ENCODE peak calls at places on chromosomes 3 and 15, in four cellular contexts. One of them, this sample, is unnamed.

GRCh38 chr3:127439621-127440020 is 150.9 kb downstream of the TPRA1 start:
- DNase-seq in activated CD4-positive, alpha-beta memory T cell treated with anti-CD3 and anti-CD28 coated beads, Interleukin-2, amount 10 ng/mL, durations not matched to agents 7 days and 5 days: no peak
- DNase-seq in activated CD4-positive, alpha-beta T cell treated with anti-CD3 and anti-CD28 coated beads, Interleukin-2, amount 50 U/mL, for 24 hours: no peak
- DNase-seq in epithelial cell of esophagus: no peak
- DNase-seq in this sample: peak

GRCh38 chr3:152374260-152374990 is 105.7 kb downstream of the MBNL1 start:
- DNase-seq in activated CD4-positive, alpha-beta memory T cell treated with anti-CD3 and anti-CD28 coated beads, Interleukin-2, amount 10 ng/mL, durations not matched to agents 7 days and 5 days: no peak
- DNase-seq in activated CD4-positive, alpha-beta T cell treated with anti-CD3 and anti-CD28 coated beads, Interleukin-2, amount 50 U/mL, for 24 hours: no peak
- DNase-seq in epithelial cell of esophagus: no peak
- DNase-seq in this sample: no peak

GRCh38 chr3:17905996-17906395 is 163.6 kb upstream of the TBC1D5 start:
- DNase-seq in activated CD4-positive, alpha-beta memory T cell treated with anti-CD3 and anti-CD28 coated beads, Interleukin-2, amount 10 ng/mL, durations not matched to agents 7 days and 5 days: no peak
- DNase-seq in activated CD4-positive, alpha-beta T cell treated with anti-CD3 and anti-CD28 coated beads, Interleukin-2, amount 50 U/mL, for 24 hours: no peak
- DNase-seq in epithelial cell of esophagus: peak
- DNase-seq in this sample: no peak

GRCh38 chr3:100634493-100635272 is 25.3 kb downstream of the ADGRG7 start:
- DNase-seq in activated CD4-positive, alpha-beta memory T cell treated with anti-CD3 and anti-CD28 coated beads, Interleukin-2, amount 10 ng/mL, durations not matched to agents 7 days and 5 days: peak
- DNase-seq in activated CD4-positive, alpha-beta T cell treated with anti-CD3 and anti-CD28 coated beads, Interleukin-2, amount 50 U/mL, for 24 hours: peak
- DNase-seq in epithelial cell of esophagus: peak
- DNase-seq in this sample: peak

GRCh38 chr3:14371573-14372474 is 30.6 kb upstream of the SLC6A6 start:
- DNase-seq in activated CD4-positive, alpha-beta memory T cell treated with anti-CD3 and anti-CD28 coated beads, Interleukin-2, amount 10 ng/mL, durations not matched to agents 7 days and 5 days: no peak
- DNase-seq in activated CD4-positive, alpha-beta T cell treated with anti-CD3 and anti-CD28 coated beads, Interleukin-2, amount 50 U/mL, for 24 hours: no peak
- DNase-seq in epithelial cell of esophagus: peak
- DNase-seq in this sample: no peak

GRCh38 chr3:12938258-12938711 is 96.9 kb upstream of the RPL32 start:
- DNase-seq in activated CD4-positive, alpha-beta memory T cell treated with anti-CD3 and anti-CD28 coated beads, Interleukin-2, amount 10 ng/mL, durations not matched to agents 7 days and 5 days: no peak
- DNase-seq in activated CD4-positive, alpha-beta T cell treated with anti-CD3 and anti-CD28 coated beads, Interleukin-2, amount 50 U/mL, for 24 hours: no peak
- DNase-seq in epithelial cell of esophagus: no peak
- DNase-seq in this sample: no peak

GRCh38 chr3:123406598-123406997 is 42.3 kb downstream of the ADCY5 start:
- DNase-seq in activated CD4-positive, alpha-beta memory T cell treated with anti-CD3 and anti-CD28 coated beads, Interleukin-2, amount 10 ng/mL, durations not matched to agents 7 days and 5 days: no peak
- DNase-seq in activated CD4-positive, alpha-beta T cell treated with anti-CD3 and anti-CD28 coated beads, Interleukin-2, amount 50 U/mL, for 24 hours: no peak
- DNase-seq in epithelial cell of esophagus: no peak
- DNase-seq in this sample: no peak

GRCh38 chr15:101450561-101451145 is 38.9 kb downstream of the PCSK6 start:
- DNase-seq in activated CD4-positive, alpha-beta memory T cell treated with anti-CD3 and anti-CD28 coated beads, Interleukin-2, amount 10 ng/mL, durations not matched to agents 7 days and 5 days: no peak
- DNase-seq in activated CD4-positive, alpha-beta T cell treated with anti-CD3 and anti-CD28 coated beads, Interleukin-2, amount 50 U/mL, for 24 hours: no peak
- DNase-seq in epithelial cell of esophagus: no peak
- DNase-seq in this sample: no peak

GRCh38 chr3:42036483-42036823 is 54.7 kb upstream of the TRAK1 start:
- DNase-seq in activated CD4-positive, alpha-beta memory T cell treated with anti-CD3 and anti-CD28 coated beads, Interleukin-2, amount 10 ng/mL, durations not matched to agents 7 days and 5 days: no peak
- DNase-seq in activated CD4-positive, alpha-beta T cell treated with anti-CD3 and anti-CD28 coated beads, Interleukin-2, amount 50 U/mL, for 24 hours: no peak
- DNase-seq in epithelial cell of esophagus: peak
- DNase-seq in this sample: no peak

GRCh38 chr15:31265871-31266711 is 60.5 kb upstream of the KLF13 start:
- DNase-seq in activated CD4-positive, alpha-beta memory T cell treated with anti-CD3 and anti-CD28 coated beads, Interleukin-2, amount 10 ng/mL, durations not matched to agents 7 days and 5 days: peak
- DNase-seq in activated CD4-positive, alpha-beta T cell treated with anti-CD3 and anti-CD28 coated beads, Interleukin-2, amount 50 U/mL, for 24 hours: peak
- DNase-seq in epithelial cell of esophagus: no peak
- DNase-seq in this sample: peak

GRCh38 chr3:153190923-153191322 is 28.9 kb downstream of the RAP2B start:
- DNase-seq in activated CD4-positive, alpha-beta memory T cell treated with anti-CD3 and anti-CD28 coated beads, Interleukin-2, amount 10 ng/mL, durations not matched to agents 7 days and 5 days: no peak
- DNase-seq in activated CD4-positive, alpha-beta T cell treated with anti-CD3 and anti-CD28 coated beads, Interleukin-2, amount 50 U/mL, for 24 hours: no peak
- DNase-seq in epithelial cell of esophagus: no peak
- DNase-seq in this sample: no peak

GRCh38 chr3:56890448-56891083 is 88.8 kb upstream of the ARHGEF3 start:
- DNase-seq in activated CD4-positive, alpha-beta memory T cell treated with anti-CD3 and anti-CD28 coated beads, Interleukin-2, amount 10 ng/mL, durations not matched to agents 7 days and 5 days: no peak
- DNase-seq in activated CD4-positive, alpha-beta T cell treated with anti-CD3 and anti-CD28 coated beads, Interleukin-2, amount 50 U/mL, for 24 hours: no peak
- DNase-seq in epithelial cell of esophagus: no peak
- DNase-seq in this sample: no peak

GRCh38 chr3:141103067-141103466 is 51.9 kb downstream of the SPSB4 start:
- DNase-seq in activated CD4-positive, alpha-beta memory T cell treated with anti-CD3 and anti-CD28 coated beads, Interleukin-2, amount 10 ng/mL, durations not matched to agents 7 days and 5 days: no peak
- DNase-seq in activated CD4-positive, alpha-beta T cell treated with anti-CD3 and anti-CD28 coated beads, Interleukin-2, amount 50 U/mL, for 24 hours: no peak
- DNase-seq in epithelial cell of esophagus: no peak
- DNase-seq in this sample: peak

This sample was measured in endodermal cell.